ENCODE peak calls at places on chromosomes 5 and 9, in six cellular contexts. C is mesendoderm; J is BE2C; X is lung; G is BJ; B is naive thymus-derived CD4-positive, alpha-beta T cell. A is an unnamed sample.

GRCh38 chr5:130155395-130155794 is 251.1 kb downstream of the CHSY3 start:
- DNase-seq in B (no peak), G (no peak), X (no peak), C (no peak), J (no peak), A (no peak)

GRCh38 chr5:133838286-133838685 is 130.1 kb downstream of the C5orf15 start:
- DNase-seq in G (no peak), X (no peak), C (no peak), J (no peak), B (no peak), A (no peak)

GRCh38 chr5:348726-349125 is 27.2 kb downstream of the AHRR start:
- DNase-seq in C (no peak), J (no peak), G (no peak), B (no peak), X (no peak), A (no peak)

GRCh38 chr9:38276751-38277439 is 115.6 kb upstream of the ALDH1B1 start:
- DNase-seq in J (no peak), X (no peak), G (no peak), B (no peak), C (no peak), A (no peak)

GRCh38 chr9:3768698-3769458 is 243.1 kb upstream of the RFX3 start:
- DNase-seq in X (no peak), B (no peak), C (no peak), J (no peak), G (peak), A (peak)

GRCh38 chr5:172870807-172871431 is 36.9 kb downstream of the ERGIC1 start:
- DNase-seq in J (no peak), C (no peak), G (no peak), X (no peak), B (no peak), A (no peak)

GRCh38 chr5:32664523-32664922 is 46.6 kb upstream of the NPR3 start:
- DNase-seq in J (no peak), X (no peak), C (no peak), B (no peak), G (no peak), A (no peak)

GRCh38 chr9:68931821-68932220 is 82.1 kb downstream of the PRKACG start:
- DNase-seq in J (no peak), G (no peak), X (no peak), B (peak), C (peak), A (no peak)

GRCh38 chr9:133901184-133901835 is 90.8 kb downstream of the VAV2 start:
- DNase-seq in J (no peak), C (no peak), B (no peak), X (no peak), G (no peak), A (no peak)

GRCh38 chr9:111926421-111926875 is 29.8 kb downstream of the UGCG start:
- DNase-seq in B (peak), C (no peak), J (no peak), G (no peak), X (no peak), A (peak)

GRCh38 chr9:19788152-19788551 is 685 bp downstream of the SLC24A2 start:
- DNase-seq in C (peak), X (no peak), J (no peak), G (no peak), B (no peak), A (no peak)

GRCh38 chr9:92294297-92294676 is 790 bp upstream of the IARS1 start:
- DNase-seq in G (no peak), B (no peak), C (peak), J (peak), X (no peak), A (no peak)

GRCh38 chr9:131709741-131710499 is 30.0 kb downstream of the RAPGEF1 start:
- DNase-seq in G (no peak), X (no peak), C (no peak), J (no peak), B (peak), A (no peak)

GRCh38 chr5:73946926-73947455 is 321.0 kb downstream of the ARHGEF28 start:
- DNase-seq in J (no peak), B (no peak), X (no peak), C (no peak), G (no peak), A (no peak)

GRCh38 chr9:4638968-4639367 is 23.1 kb upstream of the PLPP6 start:
- DNase-seq in C (no peak), J (no peak), X (no peak), B (no peak), G (no peak), A (no peak)

GRCh38 chr5:78647838-78648358 is 674 bp downstream of the LHFPL2 start:
- DNase-seq in X (peak), B (no peak), J (peak), G (no peak), C (peak), A (no peak)

GRCh38 chr5:168991991-168992390 is 308.9 kb downstream of the SLIT3 start:
- DNase-seq in X (no peak), G (no peak), C (no peak), B (no peak), J (no peak), A (no peak)

GRCh38 chr5:132094393-132095076 is 20.9 kb downstream of the CSF2 start:
- DNase-seq in C (no peak), B (no peak), G (peak), X (no peak), J (no peak), A (peak)

GRCh38 chr5:73451218-73452130 is 2.9 kb upstream of the FOXD1 start:
- DNase-seq in J (peak), X (peak), C (peak), G (no peak), B (peak), A (no peak)

DNA sequence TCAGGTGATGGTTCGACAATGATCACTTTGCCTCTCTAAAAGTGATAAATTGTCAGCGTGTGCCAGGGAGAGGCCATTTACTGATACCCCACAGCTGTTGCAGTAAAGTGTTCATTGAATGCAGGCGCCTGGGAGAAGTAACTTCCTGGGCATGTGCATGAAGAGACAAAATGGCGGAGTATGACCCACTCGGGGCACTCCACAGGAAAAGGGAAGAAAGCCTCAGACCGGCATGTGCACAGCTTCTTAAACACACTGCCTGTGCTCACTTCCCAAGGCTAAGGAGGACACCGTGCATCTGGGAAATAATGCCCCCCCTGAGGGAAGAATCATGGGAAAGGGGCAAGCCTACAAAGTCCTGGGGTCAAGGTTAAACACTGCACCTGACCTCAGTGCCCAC is 329.5 kb downstream of the ICE1 start:
- DNase-seq in G (no peak), J (no peak), B (no peak), C (no peak), X (no peak), A (no peak)
- H3K4me3 ChIP-seq in G (no peak), J (no peak), B (no peak), C (no peak), X (no peak), A (no peak)

GRCh38 chr9:89445135-89445797 is 52.6 kb downstream of the SEMA4D start:
- DNase-seq in C (no peak), B (no peak), G (no peak), X (no peak), J (no peak), A (no peak)
- H3K4me3 ChIP-seq in C (no peak), B (peak), G (no peak), X (no peak), J (no peak), A (no peak)

GRCh38 chr5:119342414-119342813 is 13.4 kb upstream of the TNFAIP8 start:
- DNase-seq in B (no peak), X (no peak), J (no peak), G (no peak), C (no peak), A (no peak)
- H3K4me3 ChIP-seq in B (peak), X (no peak), J (no peak), G (no peak), C (no peak), A (no peak)

DNA sequence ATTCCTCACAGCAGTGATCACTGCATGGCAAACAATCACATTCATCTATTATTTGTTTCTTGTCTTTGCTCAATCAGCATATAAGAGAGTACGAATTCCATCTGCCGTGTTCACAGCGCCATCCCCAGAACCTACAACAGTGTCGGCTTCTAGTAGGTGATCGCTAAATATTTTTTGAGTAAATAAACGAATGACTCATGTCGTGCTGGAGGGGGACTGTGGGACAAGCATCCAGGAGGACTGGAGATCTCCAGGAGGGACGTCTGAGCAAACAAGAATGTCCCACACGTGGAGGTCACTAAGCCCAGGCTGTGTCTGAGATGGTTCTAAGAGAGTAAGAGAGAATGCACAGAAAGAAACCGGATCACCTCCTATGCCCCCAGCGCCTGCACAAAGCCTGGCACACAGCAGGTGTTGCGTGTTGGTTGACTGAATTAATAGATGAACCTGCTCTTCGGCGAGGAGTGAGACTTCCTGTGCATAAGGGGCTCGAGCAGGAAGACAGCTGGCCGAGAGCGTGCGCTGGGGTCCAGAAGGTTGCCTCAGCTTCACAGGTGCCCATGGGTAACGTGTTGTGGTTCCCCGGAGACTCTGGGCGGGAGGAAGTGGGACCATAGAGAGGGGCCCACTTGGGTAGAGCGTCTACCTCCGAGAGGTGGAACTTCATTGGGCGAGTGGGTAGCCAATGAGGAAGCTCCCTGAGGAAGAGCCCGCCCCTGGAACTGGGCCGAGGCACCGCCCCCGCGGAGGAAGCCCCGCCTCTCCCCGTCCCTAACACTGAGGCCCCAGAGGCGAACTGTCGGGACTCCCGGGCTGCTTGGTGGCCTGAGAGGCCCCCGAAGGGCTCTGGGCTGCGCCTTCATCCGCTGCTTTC is 193.0 kb downstream of the MELK start:
- DNase-seq in C (peak), B (peak), X (peak), J (peak), G (no peak), A (no peak)
- H3K4me3 ChIP-seq in C (peak), B (peak), X (no peak), J (peak), G (no peak), A (no peak)

A was measured in skeletal muscle cell.